ENCODE peak calls at places on chromosomes 5 and 9, in nine cellular contexts. B is sigmoid colon, L is heart left ventricle, D is A549, R is GM12878, C is prostate gland, O is HCT116, Q is IMR-90, F is tibial nerve. J is an unnamed sample. For H3K4me1, the result is how much of the 10 kb centered on the place peaks cover.

GRCh38 chr5:72613515-72613914 is 106.3 kb upstream of the ZNF366 start:
- DNase-seq in B (no peak), D (no peak), Q (no peak), L (no peak), R (no peak), F (no peak), O (no peak), C (no peak), J (no peak)

GRCh38 chr5:66138572-66139116 is 5.5 kb upstream of the SREK1 start:
- DNase-seq in L (no peak), B (no peak), C (no peak), D (no peak), Q (no peak), R (no peak), O (no peak), F (no peak), J (no peak)

GRCh38 chr5:27011274-27011673 is 27.1 kb downstream of the CDH9 start:
- DNase-seq in Q (no peak), B (no peak), C (no peak), L (no peak), F (no peak), D (no peak), O (no peak), R (no peak), J (no peak)

GRCh38 chr9:97386733-97387503 is 25.0 kb upstream of the TDRD7 start:
- DNase-seq in B (no peak), O (peak), L (peak), R (no peak), Q (peak), C (peak), F (peak), D (peak), J (peak)

GRCh38 chr5:62341783-62342475 is 35.9 kb downstream of the KIF2A start:
- DNase-seq in Q (no peak), D (no peak), C (no peak), R (no peak), O (no peak), B (no peak), F (no peak), L (no peak), J (no peak)

GRCh38 chr5:133842846-133843725 is 125.3 kb downstream of the C5orf15 start:
- DNase-seq in C (no peak), O (no peak), Q (no peak), D (no peak), L (no peak), R (no peak), B (no peak), F (no peak), J (no peak)

GRCh38 chr9:965497-965896 is 11.0 kb upstream of the DMRT3 start:
- DNase-seq in C (no peak), O (no peak), D (no peak), R (no peak), Q (no peak), L (no peak), B (no peak), F (no peak), J (peak)

GRCh38 chr5:65255294-65255693 is 226.4 kb downstream of the ADAMTS6 start:
- DNase-seq in B (no peak), R (no peak), D (no peak), O (no peak), C (no peak), F (no peak), Q (no peak), L (no peak), J (no peak)

GRCh38 chr5:141637266-141637692 is 482 bp downstream of the RELL2 start:
- DNase-seq in R (no peak), O (no peak), C (peak), D (peak), L (peak), F (no peak), B (no peak), Q (no peak), J (peak)

GRCh38 chr5:156913719-156914370 is 49.2 kb downstream of the TIMD4 start:
- DNase-seq in R (peak), F (no peak), B (no peak), D (no peak), C (no peak), O (no peak), L (no peak), Q (no peak), J (peak)

GRCh38 chr5:83925321-83925877 is 204.7 kb upstream of the HAPLN1 start:
- DNase-seq in R (no peak), D (no peak), F (no peak), L (no peak), Q (peak), O (peak), C (no peak), B (no peak), J (no peak)

GRCh38 chr9:70947086-70947485 is 174.3 kb downstream of the TRPM3 start:
- DNase-seq in O (no peak), B (no peak), R (no peak), D (no peak), F (no peak), C (no peak), L (no peak), Q (peak), J (no peak)

GRCh38 chr9:136955202-136955942 is 3.3 kb downstream of the LCN12 start:
- DNase-seq in F (no peak), B (no peak), O (no peak), Q (no peak), R (no peak), C (no peak), D (no peak), L (no peak), J (no peak)

GRCh38 chr9:27586200-27586599 is 12.9 kb upstream of the C9orf72 start:
- DNase-seq in L (no peak), F (no peak), B (no peak), Q (no peak), R (no peak), O (no peak), C (no peak), D (no peak), J (no peak)

GRCh38 chr9:32875242-32875641 is 91.9 kb downstream of the TMEM215 start:
- DNase-seq in C (no peak), Q (no peak), D (no peak), L (no peak), F (no peak), B (no peak), O (no peak), R (no peak), J (no peak)

GRCh38 chr5:96254980-96255681 is 177.9 kb downstream of the PCSK1 start:
- DNase-seq in B (no peak), Q (peak), L (no peak), F (no peak), D (no peak), O (no peak), C (peak), R (no peak), J (no peak)

GRCh38 chr9:129497064-129497836 is 123.7 kb downstream of the C9orf50 start:
- DNase-seq in D (no peak), C (no peak), B (peak), F (no peak), Q (no peak), L (peak), O (no peak), R (no peak), J (no peak)

GRCh38 chr5:94613583-94613982 is 4.8 kb downstream of the KIAA0825 start:
- DNase-seq in O (peak), Q (peak), L (no peak), R (no peak), C (no peak), F (no peak), B (no peak), D (peak), J (no peak)

GRCh38 chr5:156479864-156480263 is 152.9 kb downstream of the SGCD start:
- DNase-seq in O (no peak), B (no peak), D (no peak), Q (peak), R (no peak), L (peak), C (no peak), F (no peak), J (no peak)

GRCh38 chr9:124350485-124351263 is 64.6 kb downstream of the PSMB7 start:
- DNase-seq in D (no peak), R (no peak), L (no peak), O (no peak), C (no peak), B (peak), F (no peak), Q (no peak), J (no peak)

GRCh38 chr9:114286146-114286679 is 36.7 kb upstream of the ORM1 start:
- DNase-seq in R (no peak), Q (no peak), D (no peak), O (no peak), B (peak), C (no peak), L (no peak), F (no peak), J (no peak)

GRCh38 chr9:71891557-71892189 is 19.3 kb downstream of the ABHD17B start:
- DNase-seq in C (no peak), D (no peak), F (no peak), R (no peak), O (no peak), L (no peak), B (no peak), Q (no peak), J (no peak)

GRCh38 chr5:145775893-145776444 is 59.2 kb downstream of the PRELID2 start:
- DNase-seq in L (no peak), Q (peak), R (no peak), C (no peak), F (peak), B (no peak), O (peak), D (peak), J (no peak)

GRCh38 chr5:11477786-11478185 is 426.5 kb downstream of the CTNND2 start:
- DNase-seq in L (no peak), R (no peak), O (no peak), C (no peak), B (no peak), Q (no peak), D (no peak), F (no peak), J (no peak)

GRCh38 chr9:12815895-12816294 is 41.1 kb downstream of the LURAP1L start:
- DNase-seq in C (no peak), O (no peak), Q (peak), D (no peak), F (no peak), L (no peak), B (no peak), R (no peak), J (no peak)

GRCh38 chr9:31137850-31138160 is 1246.6 kb upstream of the ACO1 start:
- DNase-seq in R (no peak), B (no peak), C (no peak), L (no peak), F (no peak), Q (no peak), D (no peak), O (no peak), J (no peak)

GRCh38 chr9:137136261-137136925 is 2.6 kb upstream of the GRIN1 start:
- DNase-seq in R (no peak), B (no peak), L (no peak), C (no peak), O (no peak), Q (no peak), F (no peak), D (no peak), J (no peak)

GRCh38 chr5:74685979-74686631 is 1.1 kb downstream of the HEXB start:
- DNase-seq in Q (peak), C (no peak), D (no peak), O (no peak), R (peak), F (peak), B (no peak), L (peak), J (no peak)

GRCh38 chr9:86545085-86545484 is 190.9 kb upstream of the TUT7 start:
- DNase-seq in L (no peak), O (no peak), D (no peak), B (no peak), Q (no peak), R (no peak), F (no peak), C (no peak), J (no peak)

GRCh38 chr5:33370135-33370472 is 70.7 kb upstream of the TARS1 start:
- DNase-seq in F (no peak), D (no peak), C (no peak), L (no peak), O (peak), B (peak), R (no peak), Q (peak), J (no peak)

GRCh38 chr5:74682636-74683035 is 2.4 kb upstream of the HEXB start:
- DNase-seq in F (no peak), O (no peak), C (no peak), B (no peak), R (no peak), D (no peak), Q (no peak), L (no peak), J (no peak)

GRCh38 chr5:92687793-92688467 is 893.1 kb downstream of the NR2F1-AS1 start:
- DNase-seq in O (peak), L (no peak), B (no peak), Q (peak), C (no peak), D (peak), R (no peak), F (peak), J (no peak)

GRCh38 chr9:79013715-79014610 is 557.8 kb upstream of the TLE4 start:
- DNase-seq in F (no peak), Q (peak), D (no peak), R (no peak), B (no peak), C (no peak), O (no peak), L (no peak), J (no peak)

GRCh38 chr9:109916316-109916715 is 136.3 kb downstream of the PALM2AKAP2 start:
- DNase-seq in B (no peak), R (no peak), O (no peak), F (no peak), L (no peak), D (no peak), Q (no peak), C (no peak), J (no peak)

DNA sequence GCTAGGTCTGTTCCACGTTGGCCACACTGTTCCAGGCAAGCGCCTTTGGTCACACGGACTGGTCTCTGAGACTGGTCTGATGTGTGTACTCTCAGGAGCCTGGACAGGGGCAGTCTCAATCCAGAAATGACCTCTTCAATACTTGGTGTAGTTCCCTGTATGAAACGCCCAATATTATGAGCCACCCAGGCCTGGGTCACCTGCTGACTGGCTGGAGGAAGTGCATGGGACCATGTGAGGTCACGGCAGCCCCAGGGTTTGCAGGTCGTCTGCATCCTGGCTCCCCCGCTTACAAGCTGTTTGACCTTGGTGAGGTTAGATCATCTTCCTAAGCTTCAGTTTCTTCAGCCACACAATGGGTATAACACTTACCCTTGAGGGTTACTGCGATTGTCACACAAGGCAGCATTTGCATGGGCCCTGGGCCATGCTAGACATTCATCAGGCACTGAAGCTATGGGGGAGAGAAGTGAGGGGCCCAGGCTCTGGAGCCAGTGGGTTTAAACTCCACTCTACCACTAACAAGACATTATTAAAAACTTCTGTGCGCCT is 5.2 kb upstream of the GRHPR start:
- DNase-seq in Q (no peak), O (no peak), F (no peak), B (no peak), R (no peak), L (no peak), C (no peak), D (no peak), J (no peak)
- TF ChIP-seq POLR2A in Q (no peak), O (no peak), F (no peak), B (no peak), R (no peak), L (no peak), C (no peak), D (no peak), J (no peak)

GRCh38 chr5:2280318-2280717 is 397.6 kb upstream of the IRX4 start:
- DNase-seq in B (no peak), C (no peak), F (no peak), O (no peak), D (no peak), Q (no peak), R (no peak), L (no peak), J (no peak)
- H3K4me1 ChIP-seq in B (under half), C (under half), F (under half), O (under half), D (under half), Q (under half), R (under half), L (under half), J (under half)

GRCh38 chr9:120867676-120868338 is 9.2 kb downstream of the PHF19 start:
- DNase-seq in L (no peak), D (no peak), O (no peak), F (no peak), C (no peak), B (no peak), R (no peak), Q (no peak), J (no peak)

GRCh38 chr9:120868676-120869359 is 8.2 kb downstream of the PHF19 start:
- DNase-seq in F (peak), C (peak), Q (peak), R (peak), O (peak), B (peak), D (peak), L (peak), J (peak)

GRCh38 chr9:120869726-120870125 is 7.3 kb downstream of the PHF19 start:
- DNase-seq in C (no peak), R (no peak), L (no peak), Q (no peak), O (no peak), B (no peak), D (no peak), F (no peak), J (peak)

GRCh38 chr9:120869360-120869687 is 7.7 kb downstream of the PHF19 start:
- DNase-seq in R (no peak), D (no peak), Q (no peak), F (no peak), C (no peak), O (no peak), L (no peak), B (no peak), J (no peak)

GRCh38 chr9:120868339-120868675 is 8.7 kb downstream of the PHF19 start:
- DNase-seq in F (no peak), B (no peak), O (no peak), R (no peak), D (no peak), L (no peak), C (no peak), Q (peak), J (no peak)
- TF ChIP-seq POLR2A in F (peak), B (no peak), O (no peak), R (no peak), D (peak), L (no peak), C (no peak), Q (peak), J (no peak)

GRCh38 chr5:172492991-172493390 is 38.7 kb upstream of the SH3PXD2B start:
- DNase-seq in Q (no peak), R (no peak), L (no peak), F (no peak), C (no peak), O (no peak), B (peak), D (no peak), J (no peak)

GRCh38 chr5:172491481-172491880 is 37.2 kb upstream of the SH3PXD2B start:
- DNase-seq in Q (no peak), B (no peak), O (no peak), F (no peak), L (peak), D (no peak), C (no peak), R (no peak), J (no peak)

GRCh38 chr5:172494630-172495505 is 40.5 kb upstream of the SH3PXD2B start:
- DNase-seq in O (no peak), F (no peak), D (no peak), B (peak), R (no peak), L (no peak), C (no peak), Q (no peak), J (no peak)

GRCh38 chr5:172492097-172492840 is 37.9 kb upstream of the SH3PXD2B start:
- DNase-seq in O (no peak), B (no peak), D (no peak), F (no peak), L (peak), R (no peak), C (no peak), Q (no peak), J (no peak)

DNA sequence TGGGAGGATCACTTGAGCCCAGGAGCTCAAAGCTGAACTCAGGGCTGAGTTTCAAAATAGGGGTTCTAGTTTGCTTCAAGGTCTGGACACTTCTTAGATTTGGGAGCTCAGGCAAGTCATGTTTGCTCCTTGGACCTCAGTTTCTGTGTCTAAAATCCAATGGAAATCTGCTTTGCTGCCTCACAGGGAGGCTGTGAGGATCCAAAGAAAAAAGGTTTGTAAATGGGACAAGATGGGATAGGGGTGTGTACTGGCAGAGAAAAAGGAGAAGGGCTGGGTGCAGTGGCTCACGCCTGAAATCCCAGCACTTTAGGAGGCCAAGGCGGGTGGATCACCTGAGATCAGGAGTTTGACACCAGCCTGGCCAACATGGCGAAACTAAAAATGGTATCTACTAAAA is 39.6 kb upstream of the SH3PXD2B start:
- DNase-seq in O (no peak), B (peak), D (no peak), L (no peak), F (no peak), C (no peak), R (no peak), Q (no peak), J (no peak)
- H3K4me1 ChIP-seq in O (under half), B (under half), D (under half), L (under half), F (under half), C (under half), R (under half), Q (under half), J (under half)

DNA sequence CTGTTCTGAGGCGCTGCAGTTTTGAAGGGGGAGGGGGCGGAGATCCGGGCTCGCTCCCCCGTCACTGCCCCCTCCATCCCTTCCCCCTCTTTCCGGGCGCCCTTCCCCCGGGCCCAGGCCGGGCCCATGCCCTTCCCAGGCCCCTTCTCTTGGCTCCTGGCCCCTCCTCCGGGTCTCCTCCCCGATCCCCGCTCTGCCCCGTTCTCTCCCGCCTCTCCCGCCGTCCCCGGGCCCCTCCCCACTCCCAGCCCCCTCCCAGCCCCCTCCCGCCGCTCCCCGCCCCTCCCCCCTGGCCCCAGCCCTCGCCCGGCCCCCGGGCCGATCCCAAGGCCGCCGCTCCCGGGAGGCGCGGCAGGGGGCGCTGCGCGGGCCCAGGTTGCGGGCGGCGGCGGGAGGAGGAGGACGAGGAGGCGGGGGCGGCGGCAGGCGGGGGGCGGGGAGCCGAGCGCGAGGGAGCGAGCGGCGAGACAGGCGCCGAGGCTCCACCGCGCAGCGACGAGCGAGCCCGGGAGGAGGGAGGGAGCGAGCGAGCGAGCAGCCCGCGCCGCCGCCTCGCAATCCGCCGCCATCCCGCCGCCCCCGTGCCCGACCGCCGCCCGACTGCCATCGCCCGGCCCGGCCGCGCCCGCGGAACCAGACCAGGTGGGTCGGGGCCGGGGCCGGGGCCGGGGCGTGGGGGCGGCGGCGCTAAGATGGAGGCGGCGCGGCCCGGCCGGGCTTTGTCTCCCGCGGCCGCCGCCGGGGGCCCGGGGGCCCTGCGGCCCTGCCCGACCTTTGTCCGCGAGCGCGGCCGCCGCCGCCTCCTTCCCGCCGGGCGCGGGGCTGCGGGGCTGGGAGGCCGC is at the start of gene PRRC2B:
- DNase-seq in Q (peak), R (no peak), D (peak), C (peak), L (peak), F (peak), O (peak), B (peak), J (peak)
- TF ChIP-seq POLR2A in Q (peak), R (peak), D (peak), C (peak), L (no peak), F (peak), O (peak), B (no peak), J (peak)

GRCh38 chr9:73091909-73092308 is 59.8 kb upstream of the ANXA1 start:
- DNase-seq in B (no peak), L (no peak), Q (no peak), C (no peak), D (no peak), O (no peak), R (no peak), F (no peak), J (no peak)
- H3K4me1 ChIP-seq in B (under half), L (under half), Q (under half), C (under half), D (half or more), O (under half), R (under half), F (under half), J (under half)

GRCh38 chr5:110115485-110115884 is 425.8 kb downstream of the MAN2A1 start:
- DNase-seq in D (no peak), C (no peak), F (no peak), O (no peak), B (no peak), L (no peak), R (no peak), Q (no peak), J (no peak)

GRCh38 chr5:110112355-110112754 is 422.6 kb downstream of the MAN2A1 start:
- DNase-seq in B (no peak), F (no peak), C (no peak), R (no peak), D (no peak), Q (no peak), O (no peak), L (no peak), J (no peak)

GRCh38 chr5:110116539-110116938 is 426.8 kb downstream of the MAN2A1 start:
- DNase-seq in L (no peak), O (no peak), Q (no peak), R (no peak), F (no peak), C (no peak), D (no peak), B (no peak), J (no peak)
- TF ChIP-seq POLR2A in L (no peak), O (no peak), Q (no peak), R (no peak), F (no peak), C (no peak), D (no peak), B (no peak), J (no peak)

J was measured in thyroid gland.